ENCODE peak calls at places on chromosomes 16 and 17, in nine cellular contexts. P, I, D, K, F, O, S, W and J are unnamed samples.

GRCh38 chr16:8888951-8889892 is 7.1 kb downstream of the LITAFD start:
- DNase-seq in P (no peak), I (no peak), D (no peak), K (no peak), F (no peak), O (no peak), S (no peak), W (no peak), J (no peak)

GRCh38 chr17:18102640-18103039 is 5.9 kb upstream of the MYO15A start:
- DNase-seq in P (no peak), I (no peak), D (no peak), K (peak; percentile 48), F (no peak), O (no peak), S (no peak), W (no peak), J (peak; percentile 4)

GRCh38 chr16:74999683-75000480 is 1.1 kb downstream of the ZNRF1 start:
- DNase-seq in P (peak; percentile 67), I (peak; percentile 41), D (no peak), K (peak; percentile 53), F (peak; percentile 80), O (peak; percentile 58), S (peak; percentile 70), W (no peak), J (peak; percentile 74)

GRCh38 chr16:75621170-75621477 is 2.0 kb downstream of the ADAT1 start:
- DNase-seq in P (peak; percentile 72), I (peak; percentile 39), D (no peak), K (peak; percentile 64), F (peak; percentile 51), O (peak; percentile 52), S (peak; percentile 58), W (peak; percentile 9), J (peak; percentile 56)

GRCh38 chr17:45782889-45783592 is 1.1 kb upstream of the CRHR1 start:
- DNase-seq in P (peak; percentile 31), I (no peak), D (no peak), K (no peak), F (peak; percentile 80), O (peak; percentile 90), S (peak; percentile 57), W (no peak), J (peak; percentile 94)

GRCh38 chr16:84726670-84727467 is 27.1 kb downstream of the USP10 start:
- DNase-seq in P (no peak), I (no peak), D (no peak), K (peak; percentile 54), F (peak; percentile 53), O (no peak), S (no peak), W (no peak), J (no peak)

GRCh38 chr17:35809855-35810461 is 674 bp downstream of the TAF15 start:
- DNase-seq in P (peak; percentile 75), I (no peak), D (no peak), K (no peak), F (no peak), O (no peak), S (peak; percentile 66), W (peak; percentile 15), J (no peak)

GRCh38 chr17:82645516-82645915 is 2.7 kb downstream of the WDR45B start:
- DNase-seq in P (peak; percentile 35), I (peak; percentile 40), D (no peak), K (no peak), F (no peak), O (no peak), S (no peak), W (no peak), J (no peak)

GRCh38 chr17:46950997-46951621 is 27.9 kb downstream of the RPRML start:
- DNase-seq in P (no peak), I (no peak), D (no peak), K (no peak), F (no peak), O (peak; percentile 41), S (no peak), W (no peak), J (no peak)

GRCh38 chr17:2175294-2175628 is 120.4 kb downstream of the HIC1 start:
- DNase-seq in P (peak; percentile 32), I (no peak), D (no peak), K (no peak), F (no peak), O (no peak), S (no peak), W (no peak), J (no peak)

GRCh38 chr17:49101054-49101534 is 31.5 kb upstream of the B4GALNT2 start:
- DNase-seq in P (peak; percentile 12), I (peak; percentile 99), D (peak; percentile 72), K (no peak), F (no peak), O (no peak), S (peak; percentile 38), W (no peak), J (no peak)

GRCh38 chr17:78351449-78352006 is 8.3 kb downstream of the SOCS3 start:
- DNase-seq in P (peak; percentile 95), I (no peak), D (no peak), K (no peak), F (peak; percentile 90), O (peak; percentile 84), S (peak; percentile 93), W (no peak), J (no peak)

GRCh38 chr16:88418869-88419268 is 34.2 kb upstream of the ZFPM1 start:
- DNase-seq in P (no peak), I (no peak), D (no peak), K (no peak), F (no peak), O (no peak), S (no peak), W (no peak), J (peak; percentile 64)

GRCh38 chr17:45296003-45296832 is 20.6 kb downstream of the MAP3K14 start:
- DNase-seq in P (peak; percentile 82), I (peak; percentile 91), D (no peak), K (peak; percentile 72), F (no peak), O (no peak), S (no peak), W (peak; percentile 22), J (no peak)

GRCh38 chr16:24178496-24178895 is 77.6 kb upstream of the CACNG3 start:
- DNase-seq in P (peak; percentile 1), I (no peak), D (no peak), K (peak; percentile 8), F (peak; percentile 66), O (peak; percentile 74), S (peak; percentile 13), W (no peak), J (no peak)

GRCh38 chr17:65088621-65089385 is 32.3 kb upstream of the GNA13 start:
- DNase-seq in P (peak; percentile 24), I (peak; percentile 80), D (no peak), K (no peak), F (no peak), O (no peak), S (no peak), W (no peak), J (no peak)

GRCh38 chr16:75304521-75305363 is 53.3 kb upstream of the BCAR1 start:
- DNase-seq in P (peak; percentile 93), I (peak; percentile 19), D (peak; percentile 10), K (no peak), F (no peak), O (no peak), S (peak; percentile 82), W (no peak), J (no peak)

GRCh38 chr17:70558821-70559220 is 389.5 kb downstream of the KCNJ2 start:
- DNase-seq in P (peak; percentile 16), I (peak; percentile 28), D (no peak), K (no peak), F (no peak), O (no peak), S (no peak), W (no peak), J (no peak)
- TF ChIP-seq EZH2phosphoT487 in P (no peak), I (no peak), D (no peak), K (no peak), F (no peak), O (no peak), S (no peak), W (no peak), J (no peak)

DNA sequence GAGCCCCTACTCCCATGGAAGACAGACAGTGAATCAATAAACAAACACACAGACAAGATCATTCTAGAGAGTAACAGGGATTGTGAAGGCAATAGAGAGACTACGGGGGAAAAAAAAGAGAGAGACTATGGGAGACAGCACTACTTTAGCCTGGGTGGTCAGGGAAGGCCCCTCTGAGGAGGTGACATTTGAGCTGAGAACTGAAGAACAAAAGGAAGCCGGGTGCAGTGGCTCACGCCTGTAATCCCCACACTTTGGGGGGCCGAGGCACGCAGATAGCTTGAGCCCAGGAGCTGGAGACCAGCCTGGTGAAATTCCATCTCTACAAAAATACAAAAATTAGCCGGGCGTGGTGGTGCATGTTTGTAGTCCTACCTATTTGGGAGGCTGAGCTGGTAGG is 29.2 kb downstream of the SALL1 start:
- DNase-seq in P (no peak), I (no peak), D (no peak), K (no peak), F (peak; percentile 35), O (peak; percentile 73), S (no peak), W (no peak), J (no peak)
- TF ChIP-seq EZH2phosphoT487 in P (no peak), I (no peak), D (no peak), K (no peak), F (no peak), O (no peak), S (no peak), W (no peak), J (no peak)

GRCh38 chr17:56347646-56348045 is 194.4 kb downstream of the ANKFN1 start:
- DNase-seq in P (no peak), I (no peak), D (no peak), K (no peak), F (no peak), O (no peak), S (no peak), W (no peak), J (no peak)
- TF ChIP-seq EZH2phosphoT487 in P (no peak), I (no peak), D (no peak), K (no peak), F (no peak), O (no peak), S (no peak), W (no peak), J (no peak)

GRCh38 chr17:41009936-41010335 is 1.0 kb upstream of the KRTAP3-1 start:
- DNase-seq in P (no peak), I (no peak), D (no peak), K (no peak), F (no peak), O (no peak), S (no peak), W (no peak), J (no peak)

GRCh38 chr17:41008811-41009210 is at the start of gene KRTAP3-1:
- DNase-seq in P (no peak), I (no peak), D (no peak), K (no peak), F (no peak), O (no peak), S (no peak), W (no peak), J (no peak)

GRCh38 chr17:41013181-41013580 is 4.3 kb upstream of the KRTAP3-1 start:
- DNase-seq in P (peak; percentile 81), I (peak; percentile 86), D (no peak), K (no peak), F (no peak), O (no peak), S (no peak), W (no peak), J (no peak)

GRCh38 chr17:41009301-41009760 is 403 bp upstream of the KRTAP3-1 start:
- DNase-seq in P (no peak), I (peak; percentile 81), D (no peak), K (no peak), F (peak; percentile 35), O (peak; percentile 56), S (no peak), W (no peak), J (no peak)

GRCh38 chr17:41010421-41010820 is 1.5 kb upstream of the KRTAP3-1 start:
- DNase-seq in P (no peak), I (no peak), D (no peak), K (no peak), F (no peak), O (no peak), S (no peak), W (no peak), J (no peak)
- TF ChIP-seq EZH2phosphoT487 in P (no peak), I (no peak), D (no peak), K (no peak), F (no peak), O (no peak), S (no peak), W (no peak), J (no peak)